ENCODE peak calls at places on chromosomes 1 and 21, in eight cellular contexts. One of them, this sample, is unnamed.

GRCh38 chr1:181396171-181396670 is 87.1 kb upstream of the CACNA1E start:
- DNase-seq in stomach: no peak
- DNase-seq in GM10248: no peak
- DNase-seq in HFF-Myc: no peak
- DNase-seq in mesothelial cell of epicardium: no peak
- DNase-seq in endothelial cell: no peak
- DNase-seq in choroid plexus epithelial cell: no peak
- DNase-seq in cardiac fibroblast: no peak
- DNase-seq in this sample: peak; percentile 79

GRCh38 chr1:100070201-100070939 is 62.4 kb downstream of the SASS6 start:
- DNase-seq in endothelial cell: no peak
- DNase-seq in cardiac fibroblast: no peak
- DNase-seq in mesothelial cell of epicardium: no peak
- DNase-seq in choroid plexus epithelial cell: no peak
- DNase-seq in GM10248: no peak
- DNase-seq in stomach: no peak
- DNase-seq in HFF-Myc: no peak
- DNase-seq in this sample: no peak

GRCh38 chr1:209029737-209030136 is 553.8 kb upstream of the CAMK1G start:
- DNase-seq in choroid plexus epithelial cell: no peak
- DNase-seq in cardiac fibroblast: no peak
- DNase-seq in GM10248: no peak
- DNase-seq in mesothelial cell of epicardium: no peak
- DNase-seq in HFF-Myc: no peak
- DNase-seq in stomach: no peak
- DNase-seq in endothelial cell: no peak
- DNase-seq in this sample: no peak

GRCh38 chr1:115230281-115230680 is 107.8 kb downstream of the NGF start:
- DNase-seq in cardiac fibroblast: no peak
- DNase-seq in endothelial cell: no peak
- DNase-seq in mesothelial cell of epicardium: no peak
- DNase-seq in GM10248: no peak
- DNase-seq in stomach: no peak
- DNase-seq in HFF-Myc: no peak
- DNase-seq in choroid plexus epithelial cell: no peak
- DNase-seq in this sample: no peak

GRCh38 chr1:225361176-225361575 is 66.7 kb downstream of the LBR start:
- DNase-seq in stomach: no peak
- DNase-seq in endothelial cell: no peak
- DNase-seq in HFF-Myc: no peak
- DNase-seq in GM10248: no peak
- DNase-seq in cardiac fibroblast: no peak
- DNase-seq in mesothelial cell of epicardium: no peak
- DNase-seq in choroid plexus epithelial cell: no peak
- DNase-seq in this sample: no peak

GRCh38 chr1:68011786-68012375 is 38.5 kb downstream of the DIRAS3 start:
- DNase-seq in choroid plexus epithelial cell: peak; percentile 10
- DNase-seq in cardiac fibroblast: peak; percentile 9
- DNase-seq in stomach: no peak
- DNase-seq in mesothelial cell of epicardium: no peak
- DNase-seq in GM10248: no peak
- DNase-seq in endothelial cell: no peak
- DNase-seq in HFF-Myc: no peak
- DNase-seq in this sample: no peak

GRCh38 chr1:119647228-119647733 is 785 bp downstream of the ZNF697 start:
- DNase-seq in GM10248: no peak
- DNase-seq in stomach: no peak
- DNase-seq in mesothelial cell of epicardium: no peak
- DNase-seq in HFF-Myc: no peak
- DNase-seq in endothelial cell: no peak
- DNase-seq in cardiac fibroblast: no peak
- DNase-seq in choroid plexus epithelial cell: no peak
- DNase-seq in this sample: peak; percentile 6

GRCh38 chr1:110151175-110151715 is 951 bp downstream of the SLC6A17 start:
- DNase-seq in endothelial cell: peak; percentile 41
- DNase-seq in HFF-Myc: no peak
- DNase-seq in GM10248: no peak
- DNase-seq in stomach: no peak
- DNase-seq in choroid plexus epithelial cell: peak; percentile 10
- DNase-seq in mesothelial cell of epicardium: no peak
- DNase-seq in cardiac fibroblast: peak; percentile 6
- DNase-seq in this sample: no peak

GRCh38 chr21:34701726-34702125 is 32.9 kb downstream of the CLIC6 start:
- DNase-seq in stomach: no peak
- DNase-seq in GM10248: no peak
- DNase-seq in choroid plexus epithelial cell: no peak
- DNase-seq in HFF-Myc: no peak
- DNase-seq in endothelial cell: no peak
- DNase-seq in mesothelial cell of epicardium: no peak
- DNase-seq in cardiac fibroblast: no peak
- DNase-seq in this sample: no peak

GRCh38 chr1:24199291-24199900 is 12.3 kb upstream of the IFNLR1 start:
- DNase-seq in cardiac fibroblast: peak; percentile 70
- DNase-seq in choroid plexus epithelial cell: peak; percentile 75
- DNase-seq in GM10248: peak; percentile 76
- DNase-seq in HFF-Myc: no peak
- DNase-seq in stomach: peak; percentile 68
- DNase-seq in endothelial cell: peak; percentile 70
- DNase-seq in mesothelial cell of epicardium: peak; percentile 84
- DNase-seq in this sample: peak; percentile 80

GRCh38 chr1:12712091-12712490 is 3.8 kb upstream of the AADACL3 start:
- DNase-seq in mesothelial cell of epicardium: no peak
- DNase-seq in choroid plexus epithelial cell: no peak
- DNase-seq in GM10248: no peak
- DNase-seq in endothelial cell: no peak
- DNase-seq in cardiac fibroblast: no peak
- DNase-seq in HFF-Myc: no peak
- DNase-seq in stomach: no peak
- DNase-seq in this sample: no peak

GRCh38 chr1:207002731-207003146 is 29.8 kb downstream of the C1orf116 start:
- DNase-seq in cardiac fibroblast: no peak
- DNase-seq in stomach: peak; percentile 80
- DNase-seq in endothelial cell: no peak
- DNase-seq in mesothelial cell of epicardium: no peak
- DNase-seq in GM10248: no peak
- DNase-seq in HFF-Myc: peak; percentile 7
- DNase-seq in choroid plexus epithelial cell: peak; percentile 23
- DNase-seq in this sample: no peak

GRCh38 chr1:183291802-183292515 is 105.9 kb downstream of the LAMC2 start:
- DNase-seq in stomach: no peak
- DNase-seq in cardiac fibroblast: peak; percentile 49
- DNase-seq in endothelial cell: no peak
- DNase-seq in HFF-Myc: no peak
- DNase-seq in GM10248: no peak
- DNase-seq in mesothelial cell of epicardium: no peak
- DNase-seq in choroid plexus epithelial cell: peak; percentile 20
- DNase-seq in this sample: no peak

GRCh38 chr1:56451491-56451890 is 127.9 kb downstream of the PLPP3 start:
- DNase-seq in endothelial cell: no peak
- DNase-seq in HFF-Myc: no peak
- DNase-seq in stomach: peak; percentile 40
- DNase-seq in GM10248: no peak
- DNase-seq in choroid plexus epithelial cell: no peak
- DNase-seq in mesothelial cell of epicardium: no peak
- DNase-seq in cardiac fibroblast: no peak
- DNase-seq in this sample: no peak

GRCh38 chr1:24727490-24728214 is 17.6 kb upstream of the CLIC4 start:
- DNase-seq in cardiac fibroblast: peak; percentile 91
- DNase-seq in stomach: peak; percentile 66
- DNase-seq in HFF-Myc: no peak
- DNase-seq in endothelial cell: no peak
- DNase-seq in choroid plexus epithelial cell: peak; percentile 95
- DNase-seq in mesothelial cell of epicardium: no peak
- DNase-seq in GM10248: peak; percentile 71
- DNase-seq in this sample: peak; percentile 24

GRCh38 chr1:70071597-70071996 is 133.8 kb downstream of the LRRC40 start:
- DNase-seq in HFF-Myc: peak; percentile 17
- DNase-seq in mesothelial cell of epicardium: no peak
- DNase-seq in cardiac fibroblast: peak; percentile 74
- DNase-seq in GM10248: no peak
- DNase-seq in stomach: no peak
- DNase-seq in choroid plexus epithelial cell: peak; percentile 72
- DNase-seq in endothelial cell: no peak
- DNase-seq in this sample: no peak

GRCh38 chr1:29592731-29593130 is 356.4 kb downstream of the PTPRU start:
- DNase-seq in GM10248: no peak
- DNase-seq in cardiac fibroblast: no peak
- DNase-seq in choroid plexus epithelial cell: no peak
- DNase-seq in HFF-Myc: no peak
- DNase-seq in endothelial cell: peak; percentile 20
- DNase-seq in mesothelial cell of epicardium: no peak
- DNase-seq in stomach: no peak
- DNase-seq in this sample: no peak

DNA sequence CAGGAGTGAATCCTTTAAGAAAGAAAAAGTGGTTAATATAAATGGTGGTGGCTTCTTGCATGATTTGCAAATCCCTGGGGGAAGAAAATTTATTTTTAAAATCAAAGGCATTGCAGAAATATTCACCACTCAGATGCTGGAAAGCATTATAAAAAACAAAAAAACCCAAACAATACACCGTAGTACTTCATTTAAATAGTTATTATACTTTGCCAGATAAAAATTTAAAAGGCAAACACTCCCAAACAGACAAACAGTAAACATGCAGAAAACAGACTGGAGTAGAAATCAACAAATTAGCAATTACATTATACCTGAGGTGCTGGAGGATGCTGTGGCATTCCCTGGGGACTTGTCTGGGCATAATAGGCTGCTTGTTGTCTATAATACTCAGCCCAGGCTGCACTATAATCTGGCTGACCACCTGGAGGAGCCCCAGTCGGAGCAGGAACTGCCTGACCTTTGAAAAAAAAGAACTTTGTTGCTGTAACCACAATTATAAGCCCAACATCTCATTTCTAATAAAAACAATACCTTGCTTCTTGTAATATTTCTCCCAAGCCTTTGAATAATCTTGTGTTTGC is 29.9 kb downstream of the FUBP1 start:
- DNase-seq in choroid plexus epithelial cell: peak; percentile 71
- DNase-seq in stomach: no peak
- DNase-seq in GM10248: no peak
- DNase-seq in mesothelial cell of epicardium: no peak
- DNase-seq in endothelial cell: peak; percentile 35
- DNase-seq in HFF-Myc: peak; percentile 22
- DNase-seq in cardiac fibroblast: peak; percentile 69
- DNase-seq in this sample: no peak
- TF ChIP-seq CTCF in choroid plexus epithelial cell: peak; percentile 57
- TF ChIP-seq CTCF in stomach: no peak
- TF ChIP-seq CTCF in GM10248: no peak
- TF ChIP-seq CTCF in mesothelial cell of epicardium: no peak
- TF ChIP-seq CTCF in endothelial cell: no peak
- TF ChIP-seq CTCF in HFF-Myc: peak; percentile 27
- TF ChIP-seq CTCF in cardiac fibroblast: peak; percentile 37
- TF ChIP-seq CTCF in this sample: no peak

DNA sequence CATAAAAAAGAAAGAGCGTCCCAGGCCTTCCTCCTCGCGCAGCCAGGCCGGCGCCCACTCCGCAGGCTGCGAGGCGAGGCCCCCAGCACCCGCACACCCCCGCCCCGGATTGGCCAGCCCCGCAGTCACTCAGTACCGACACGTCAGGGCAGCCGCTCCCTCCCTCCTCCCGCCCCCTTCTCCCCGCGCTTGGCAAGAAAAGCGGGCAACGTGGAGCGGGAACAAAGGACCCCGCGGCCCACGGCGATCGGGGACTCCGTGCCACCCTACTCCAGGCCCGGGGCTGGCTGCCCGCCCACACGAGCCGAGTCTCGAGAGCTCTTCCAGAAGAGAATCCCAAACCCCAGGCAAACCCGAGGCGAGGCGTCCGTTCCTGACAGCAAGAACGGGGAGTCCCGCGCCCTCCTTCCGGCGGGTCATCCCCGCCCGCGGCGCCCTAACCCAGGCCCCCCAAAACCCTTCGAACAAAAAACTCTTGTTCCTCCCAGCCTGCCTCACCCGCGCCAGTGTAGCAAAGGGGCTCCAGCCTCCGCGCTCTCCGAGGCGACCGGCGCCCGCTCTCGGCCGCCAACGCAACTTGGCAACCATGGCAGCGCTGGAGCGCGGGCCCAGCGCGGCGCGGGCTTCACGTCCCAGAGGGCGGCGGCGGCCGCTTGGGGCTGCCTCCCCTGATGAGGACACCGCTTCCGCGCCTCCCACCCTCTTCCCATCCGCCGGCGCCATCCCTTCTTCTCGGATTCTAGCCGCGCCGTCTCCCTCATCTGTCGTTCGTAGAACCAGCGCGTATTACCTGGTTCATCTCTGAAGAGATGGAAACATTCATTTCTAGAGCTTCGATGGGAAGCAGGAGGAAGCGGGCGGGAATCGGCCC is 645 bp downstream of the IVNS1ABP start:
- DNase-seq in GM10248: peak; percentile 89
- DNase-seq in HFF-Myc: peak; percentile 41
- DNase-seq in stomach: peak; percentile 94
- DNase-seq in choroid plexus epithelial cell: peak; percentile 95
- DNase-seq in endothelial cell: peak; percentile 92
- DNase-seq in mesothelial cell of epicardium: peak; percentile 95
- DNase-seq in cardiac fibroblast: peak; percentile 92
- DNase-seq in this sample: peak; percentile 94
- TF ChIP-seq CTCF in GM10248: peak; percentile 11
- TF ChIP-seq CTCF in HFF-Myc: no peak
- TF ChIP-seq CTCF in stomach: no peak
- TF ChIP-seq CTCF in choroid plexus epithelial cell: peak; percentile 46
- TF ChIP-seq CTCF in endothelial cell: no peak
- TF ChIP-seq CTCF in mesothelial cell of epicardium: no peak
- TF ChIP-seq CTCF in cardiac fibroblast: no peak
- TF ChIP-seq CTCF in this sample: no peak

DNA sequence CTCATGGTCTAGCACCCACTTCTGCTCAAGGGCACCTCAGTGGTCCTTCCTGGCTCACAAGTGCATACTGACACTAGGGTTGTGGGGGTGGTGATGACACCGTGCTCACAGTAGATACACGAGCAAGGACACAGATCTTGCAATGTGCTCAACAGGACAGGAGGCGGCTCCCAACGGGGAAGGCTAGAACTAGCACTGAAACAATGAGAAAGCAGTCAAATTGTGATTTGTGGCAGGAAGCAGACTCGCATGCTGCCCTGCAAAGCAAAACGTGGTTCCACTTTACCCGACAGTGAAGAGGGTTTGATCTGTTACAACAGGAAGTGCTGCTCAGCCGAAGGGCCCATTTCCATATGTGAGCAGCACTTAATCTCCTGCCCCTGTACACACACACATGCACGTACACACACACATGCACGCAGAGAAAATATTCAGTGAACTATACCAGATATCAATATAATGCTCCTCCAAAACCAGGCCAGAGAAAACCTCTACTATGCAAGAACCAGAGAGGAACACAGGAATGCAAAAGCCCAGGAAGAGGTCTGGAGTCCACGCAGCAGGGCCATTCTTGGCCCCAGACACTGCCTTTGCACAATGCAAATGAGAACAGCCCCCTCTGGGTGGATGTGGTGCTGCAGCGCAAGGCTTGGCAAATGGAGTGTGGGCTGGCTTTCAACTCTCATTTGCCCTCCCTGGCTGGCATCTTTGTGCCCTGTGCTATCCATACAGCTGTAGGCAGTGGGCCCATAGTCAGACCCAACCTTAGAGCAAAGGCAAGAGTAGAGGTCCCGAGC is 47.1 kb downstream of the KANK4 start:
- DNase-seq in choroid plexus epithelial cell: no peak
- DNase-seq in HFF-Myc: peak; percentile 30
- DNase-seq in mesothelial cell of epicardium: no peak
- DNase-seq in stomach: no peak
- DNase-seq in endothelial cell: peak; percentile 28
- DNase-seq in cardiac fibroblast: no peak
- DNase-seq in GM10248: peak; percentile 46
- DNase-seq in this sample: peak; percentile 72
- TF ChIP-seq CTCF in choroid plexus epithelial cell: peak; percentile 18
- TF ChIP-seq CTCF in HFF-Myc: no peak
- TF ChIP-seq CTCF in mesothelial cell of epicardium: no peak
- TF ChIP-seq CTCF in stomach: no peak
- TF ChIP-seq CTCF in endothelial cell: peak; percentile 27
- TF ChIP-seq CTCF in cardiac fibroblast: no peak
- TF ChIP-seq CTCF in GM10248: no peak
- TF ChIP-seq CTCF in this sample: peak; percentile 40

GRCh38 chr1:177913762-177914540 is 55.9 kb downstream of the SEC16B start:
- DNase-seq in mesothelial cell of epicardium: no peak
- DNase-seq in stomach: peak; percentile 65
- DNase-seq in cardiac fibroblast: peak; percentile 46
- DNase-seq in choroid plexus epithelial cell: peak; percentile 71
- DNase-seq in endothelial cell: peak; percentile 44
- DNase-seq in HFF-Myc: no peak
- DNase-seq in GM10248: no peak
- DNase-seq in this sample: no peak
- TF ChIP-seq CTCF in mesothelial cell of epicardium: no peak
- TF ChIP-seq CTCF in stomach: peak; percentile 32
- TF ChIP-seq CTCF in cardiac fibroblast: peak; percentile 61
- TF ChIP-seq CTCF in choroid plexus epithelial cell: peak; percentile 90
- TF ChIP-seq CTCF in endothelial cell: no peak
- TF ChIP-seq CTCF in HFF-Myc: peak; percentile 78
- TF ChIP-seq CTCF in GM10248: no peak
- TF ChIP-seq CTCF in this sample: no peak